ENCODE peak calls at places on chromosomes 2 and 18, in five cellular contexts. One of them, this sample, is unnamed.

GRCh38 chr2:182444806-182445205 is 18.0 kb upstream of the PDE1A start:
- DNase-seq in CD4-positive, alpha-beta T cell: no peak
- DNase-seq in Caco-2: no peak
- DNase-seq in retinal pigment epithelial cell: peak; percentile 54
- DNase-seq in GM13976: no peak
- DNase-seq in this sample: no peak

GRCh38 chr18:7317804-7318231 is 86.9 kb downstream of the LRRC30 start:
- DNase-seq in CD4-positive, alpha-beta T cell: no peak
- DNase-seq in Caco-2: no peak
- DNase-seq in retinal pigment epithelial cell: no peak
- DNase-seq in GM13976: no peak
- DNase-seq in this sample: peak; percentile 64

GRCh38 chr2:146561996-146562395 is 1282.8 kb upstream of the ACVR2A start:
- DNase-seq in CD4-positive, alpha-beta T cell: no peak
- DNase-seq in Caco-2: no peak
- DNase-seq in retinal pigment epithelial cell: no peak
- DNase-seq in GM13976: no peak
- DNase-seq in this sample: no peak

GRCh38 chr2:28277466-28277865 is 115.2 kb upstream of the FOSL2 start:
- DNase-seq in CD4-positive, alpha-beta T cell: no peak
- DNase-seq in Caco-2: peak; percentile 86
- DNase-seq in retinal pigment epithelial cell: no peak
- DNase-seq in GM13976: no peak
- DNase-seq in this sample: no peak

GRCh38 chr2:106192752-106193490 is 1.2 kb downstream of the UXS1 start:
- DNase-seq in CD4-positive, alpha-beta T cell: peak; percentile 19
- DNase-seq in Caco-2: no peak
- DNase-seq in retinal pigment epithelial cell: peak; percentile 33
- DNase-seq in GM13976: peak; percentile 71
- DNase-seq in this sample: no peak

GRCh38 chr18:23356416-23356815 is 96.7 kb upstream of the RIOK3 start:
- DNase-seq in CD4-positive, alpha-beta T cell: no peak
- DNase-seq in Caco-2: no peak
- DNase-seq in retinal pigment epithelial cell: no peak
- DNase-seq in GM13976: no peak
- DNase-seq in this sample: no peak

GRCh38 chr2:208134928-208135586 is 5.4 kb upstream of the CRYGC start:
- DNase-seq in CD4-positive, alpha-beta T cell: no peak
- DNase-seq in Caco-2: no peak
- DNase-seq in retinal pigment epithelial cell: peak; percentile 54
- DNase-seq in GM13976: no peak
- DNase-seq in this sample: no peak

GRCh38 chr18:34624551-34624950 is 85.5 kb upstream of the DTNA start:
- DNase-seq in CD4-positive, alpha-beta T cell: no peak
- DNase-seq in Caco-2: no peak
- DNase-seq in retinal pigment epithelial cell: no peak
- DNase-seq in GM13976: no peak
- DNase-seq in this sample: no peak

GRCh38 chr2:160157861-160158813 is 41.9 kb downstream of the ITGB6 start:
- DNase-seq in CD4-positive, alpha-beta T cell: no peak
- DNase-seq in Caco-2: peak; percentile 46
- DNase-seq in retinal pigment epithelial cell: peak; percentile 70
- DNase-seq in GM13976: no peak
- DNase-seq in this sample: no peak

GRCh38 chr2:64574871-64575270 is 50.7 kb downstream of the AFTPH start:
- DNase-seq in CD4-positive, alpha-beta T cell: no peak
- DNase-seq in Caco-2: no peak
- DNase-seq in retinal pigment epithelial cell: no peak
- DNase-seq in GM13976: no peak
- DNase-seq in this sample: no peak

GRCh38 chr2:127419112-127419430 is 844 bp downstream of the PROC start:
- DNase-seq in CD4-positive, alpha-beta T cell: no peak
- DNase-seq in Caco-2: no peak
- DNase-seq in retinal pigment epithelial cell: no peak
- DNase-seq in GM13976: no peak
- DNase-seq in this sample: no peak

DNA sequence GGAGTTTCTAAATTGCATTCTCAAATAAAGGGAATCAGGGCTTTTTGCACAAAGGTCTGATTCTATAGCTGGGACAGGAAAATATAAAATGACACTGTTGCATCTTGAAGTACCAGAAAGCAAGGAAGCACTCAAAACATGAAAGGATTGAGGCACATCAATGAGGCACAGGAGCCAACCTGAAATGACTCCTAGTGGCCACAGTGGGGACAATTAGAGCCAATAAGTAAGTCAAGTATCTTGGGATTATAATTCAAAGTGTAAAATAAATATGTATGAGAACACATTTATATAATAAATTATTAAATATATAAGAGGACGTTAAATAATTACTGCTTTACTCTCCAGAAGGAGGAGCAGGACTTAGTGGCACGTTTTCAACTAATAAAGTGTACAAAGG is 1259.5 kb upstream of the CDH2 start:
- DNase-seq in CD4-positive, alpha-beta T cell: no peak
- DNase-seq in Caco-2: no peak
- DNase-seq in retinal pigment epithelial cell: no peak
- DNase-seq in GM13976: no peak
- DNase-seq in this sample: no peak
- TF ChIP-seq CTCF in CD4-positive, alpha-beta T cell: no peak
- TF ChIP-seq CTCF in Caco-2: no peak
- TF ChIP-seq CTCF in retinal pigment epithelial cell: no peak
- TF ChIP-seq CTCF in GM13976: no peak
- TF ChIP-seq CTCF in this sample: no peak

GRCh38 chr2:101697124-101697793 is at the start of gene MAP4K4:
- DNase-seq in CD4-positive, alpha-beta T cell: peak; percentile 78
- DNase-seq in Caco-2: peak; percentile 87
- DNase-seq in retinal pigment epithelial cell: peak; percentile 26
- DNase-seq in GM13976: peak; percentile 64
- DNase-seq in this sample: peak; percentile 90
- TF ChIP-seq CTCF in CD4-positive, alpha-beta T cell: no peak
- TF ChIP-seq CTCF in Caco-2: peak; percentile 25
- TF ChIP-seq CTCF in retinal pigment epithelial cell: peak; percentile 24
- TF ChIP-seq CTCF in GM13976: no peak
- TF ChIP-seq CTCF in this sample: peak; percentile 59

GRCh38 chr18:45528712-45529336 is 86.5 kb upstream of the SLC14A2 start:
- DNase-seq in CD4-positive, alpha-beta T cell: no peak
- DNase-seq in Caco-2: no peak
- DNase-seq in retinal pigment epithelial cell: no peak
- DNase-seq in GM13976: no peak
- DNase-seq in this sample: no peak

GRCh38 chr18:45522371-45522770 is 92.9 kb upstream of the SLC14A2 start:
- DNase-seq in CD4-positive, alpha-beta T cell: no peak
- DNase-seq in Caco-2: no peak
- DNase-seq in retinal pigment epithelial cell: no peak
- DNase-seq in GM13976: no peak
- DNase-seq in this sample: no peak

GRCh38 chr18:45527891-45528290 is 87.4 kb upstream of the SLC14A2 start:
- DNase-seq in CD4-positive, alpha-beta T cell: no peak
- DNase-seq in Caco-2: no peak
- DNase-seq in retinal pigment epithelial cell: no peak
- DNase-seq in GM13976: no peak
- DNase-seq in this sample: no peak

GRCh38 chr18:45521777-45522176 is 93.5 kb upstream of the SLC14A2 start:
- DNase-seq in CD4-positive, alpha-beta T cell: no peak
- DNase-seq in Caco-2: no peak
- DNase-seq in retinal pigment epithelial cell: no peak
- DNase-seq in GM13976: peak; percentile 21
- DNase-seq in this sample: no peak

GRCh38 chr18:45526120-45526841 is 89.0 kb upstream of the SLC14A2 start:
- DNase-seq in CD4-positive, alpha-beta T cell: no peak
- DNase-seq in Caco-2: no peak
- DNase-seq in retinal pigment epithelial cell: no peak
- DNase-seq in GM13976: no peak
- DNase-seq in this sample: no peak
- TF ChIP-seq CTCF in CD4-positive, alpha-beta T cell: no peak
- TF ChIP-seq CTCF in Caco-2: no peak
- TF ChIP-seq CTCF in retinal pigment epithelial cell: peak; percentile 14
- TF ChIP-seq CTCF in GM13976: no peak
- TF ChIP-seq CTCF in this sample: peak; percentile 67

GRCh38 chr2:162155093-162155492 is 3.0 kb upstream of the GCG start:
- DNase-seq in CD4-positive, alpha-beta T cell: no peak
- DNase-seq in Caco-2: no peak
- DNase-seq in retinal pigment epithelial cell: no peak
- DNase-seq in GM13976: no peak
- DNase-seq in this sample: no peak
- TF ChIP-seq CTCF in CD4-positive, alpha-beta T cell: no peak
- TF ChIP-seq CTCF in Caco-2: no peak
- TF ChIP-seq CTCF in retinal pigment epithelial cell: peak; percentile 28
- TF ChIP-seq CTCF in GM13976: no peak
- TF ChIP-seq CTCF in this sample: no peak

DNA sequence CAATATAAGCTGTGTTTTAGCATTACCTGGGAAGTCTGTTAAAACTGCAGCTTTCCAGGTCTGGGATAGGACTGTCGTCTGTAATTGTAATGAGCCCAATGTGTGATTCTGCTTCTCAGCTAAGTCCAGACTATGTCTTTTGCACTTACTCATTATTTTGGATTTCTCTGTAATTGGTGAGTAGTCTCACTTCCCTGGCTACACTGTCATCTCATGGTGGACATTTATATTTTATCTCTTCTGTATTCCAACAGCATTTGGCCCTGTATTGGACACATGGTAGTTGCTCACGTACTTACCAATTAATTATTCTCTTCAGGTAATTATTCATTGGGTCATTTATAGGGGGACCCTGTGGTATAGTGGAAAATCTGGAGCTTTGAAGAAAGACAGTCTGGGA is 28.0 kb downstream of the LHCGR start:
- DNase-seq in CD4-positive, alpha-beta T cell: no peak
- DNase-seq in Caco-2: no peak
- DNase-seq in retinal pigment epithelial cell: no peak
- DNase-seq in GM13976: no peak
- DNase-seq in this sample: no peak
- TF ChIP-seq CTCF in CD4-positive, alpha-beta T cell: no peak
- TF ChIP-seq CTCF in Caco-2: no peak
- TF ChIP-seq CTCF in retinal pigment epithelial cell: no peak
- TF ChIP-seq CTCF in GM13976: no peak
- TF ChIP-seq CTCF in this sample: peak; percentile 57

GRCh38 chr18:53906681-53907080 is 317.8 kb downstream of the MBD2 start:
- DNase-seq in CD4-positive, alpha-beta T cell: no peak
- DNase-seq in Caco-2: no peak
- DNase-seq in retinal pigment epithelial cell: no peak
- DNase-seq in GM13976: no peak
- DNase-seq in this sample: no peak

GRCh38 chr18:53911200-53911599 is 313.3 kb downstream of the MBD2 start:
- DNase-seq in CD4-positive, alpha-beta T cell: no peak
- DNase-seq in Caco-2: no peak
- DNase-seq in retinal pigment epithelial cell: no peak
- DNase-seq in GM13976: no peak
- DNase-seq in this sample: no peak

DNA sequence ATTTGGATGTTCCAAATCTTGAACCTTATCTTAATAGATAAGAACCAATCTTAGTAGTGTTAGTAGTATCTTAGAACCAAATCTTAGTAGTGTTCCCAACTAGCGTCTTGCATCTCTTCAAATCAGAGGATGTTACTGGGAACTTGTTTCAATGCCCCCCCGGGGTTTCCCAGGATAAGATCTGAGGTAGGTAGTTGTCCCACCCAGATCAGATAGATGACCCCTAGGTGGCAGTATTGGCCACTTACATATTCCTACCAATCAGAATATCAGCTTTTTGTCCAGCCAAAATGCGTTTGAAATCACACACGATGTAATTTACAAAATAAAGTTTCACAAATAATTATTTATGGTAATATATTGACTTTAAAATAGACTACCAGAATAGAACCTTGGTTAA is 314.8 kb downstream of the MBD2 start:
- DNase-seq in CD4-positive, alpha-beta T cell: no peak
- DNase-seq in Caco-2: no peak
- DNase-seq in retinal pigment epithelial cell: no peak
- DNase-seq in GM13976: peak; percentile 20
- DNase-seq in this sample: no peak
- TF ChIP-seq CTCF in CD4-positive, alpha-beta T cell: peak; percentile 15
- TF ChIP-seq CTCF in Caco-2: peak; percentile 48
- TF ChIP-seq CTCF in retinal pigment epithelial cell: peak; percentile 19
- TF ChIP-seq CTCF in GM13976: no peak
- TF ChIP-seq CTCF in this sample: no peak

GRCh38 chr2:238785528-238785860 is 62.4 kb upstream of the TWIST2 start:
- DNase-seq in CD4-positive, alpha-beta T cell: no peak
- DNase-seq in Caco-2: no peak
- DNase-seq in retinal pigment epithelial cell: no peak
- DNase-seq in GM13976: no peak
- DNase-seq in this sample: no peak

GRCh38 chr2:238784671-238785527 is 63.0 kb upstream of the TWIST2 start:
- DNase-seq in CD4-positive, alpha-beta T cell: peak; percentile 44
- DNase-seq in Caco-2: peak; percentile 46
- DNase-seq in retinal pigment epithelial cell: peak; percentile 4
- DNase-seq in GM13976: peak; percentile 78
- DNase-seq in this sample: no peak

GRCh38 chr2:238786792-238787490 is 60.9 kb upstream of the TWIST2 start:
- DNase-seq in CD4-positive, alpha-beta T cell: no peak
- DNase-seq in Caco-2: no peak
- DNase-seq in retinal pigment epithelial cell: no peak
- DNase-seq in GM13976: no peak
- DNase-seq in this sample: no peak

GRCh38 chr2:238787507-238787906 is 60.4 kb upstream of the TWIST2 start:
- DNase-seq in CD4-positive, alpha-beta T cell: no peak
- DNase-seq in Caco-2: no peak
- DNase-seq in retinal pigment epithelial cell: no peak
- DNase-seq in GM13976: no peak
- DNase-seq in this sample: no peak

GRCh38 chr2:238786379-238786778 is 61.5 kb upstream of the TWIST2 start:
- DNase-seq in CD4-positive, alpha-beta T cell: no peak
- DNase-seq in Caco-2: no peak
- DNase-seq in retinal pigment epithelial cell: no peak
- DNase-seq in GM13976: no peak
- DNase-seq in this sample: no peak
- TF ChIP-seq CTCF in CD4-positive, alpha-beta T cell: no peak
- TF ChIP-seq CTCF in Caco-2: no peak
- TF ChIP-seq CTCF in retinal pigment epithelial cell: no peak
- TF ChIP-seq CTCF in GM13976: no peak
- TF ChIP-seq CTCF in this sample: no peak

This sample was measured in osteocyte.